ENCODE peak calls at places on chromosome 10, in seven cellular contexts. Q is sigmoid colon, S is adrenal gland, P is body of pancreas, M is transverse colon, V is endothelial cell of umbilical vein, C is A549. W is an unnamed sample.

GRCh38 chr10:88008866-88009470 is 145.5 kb downstream of the PTEN start:
- DNase-seq in Q (no peak), C (peak), M (no peak), P (no peak), V (no peak), S (no peak), W (no peak)

GRCh38 chr10:54262726-54263125 is 538.3 kb downstream of the PCDH15 start:
- DNase-seq in M (no peak), S (no peak), V (no peak), Q (no peak), C (no peak), P (no peak), W (no peak)

GRCh38 chr10:17737021-17737965 is 14.7 kb upstream of the TMEM236 start:
- DNase-seq in Q (no peak), M (no peak), C (peak), P (peak), S (no peak), V (peak), W (no peak)

GRCh38 chr10:61904711-61905445 is 3.4 kb downstream of the ARID5B start:
- DNase-seq in C (peak), Q (no peak), V (peak), M (peak), S (peak), P (peak), W (no peak)

GRCh38 chr10:121774813-121775212 is 153.0 kb downstream of the ATE1 start:
- DNase-seq in V (no peak), S (no peak), Q (no peak), C (no peak), M (no peak), P (no peak), W (no peak)

GRCh38 chr10:112851582-112851981 is 98.5 kb upstream of the TCF7L2 start:
- DNase-seq in S (no peak), M (peak), V (no peak), C (no peak), Q (no peak), P (no peak), W (no peak)

GRCh38 chr10:78212786-78213175 is 179.1 kb downstream of the RPS24 start:
- DNase-seq in M (no peak), P (no peak), Q (no peak), S (no peak), V (no peak), C (no peak), W (no peak)

GRCh38 chr10:22648547-22648961 is 65.8 kb downstream of the PIP4K2A start:
- DNase-seq in Q (no peak), S (no peak), M (no peak), V (peak), P (no peak), C (no peak), W (no peak)

GRCh38 chr10:124220971-124221355 is 127.6 kb upstream of the CHST15 start:
- DNase-seq in P (no peak), C (no peak), Q (no peak), M (no peak), V (no peak), S (no peak), W (no peak)

GRCh38 chr10:13113544-13113943 is 13.6 kb downstream of the OPTN start:
- DNase-seq in P (no peak), C (no peak), Q (no peak), V (no peak), S (no peak), M (no peak), W (no peak)

GRCh38 chr10:117360994-117361667 is 14.1 kb downstream of the PDZD8 start:
- DNase-seq in P (no peak), S (no peak), Q (no peak), C (no peak), M (no peak), V (peak), W (no peak)

GRCh38 chr10:60878224-60878623 is 65.8 kb downstream of the RHOBTB1 start:
- DNase-seq in P (no peak), M (no peak), Q (no peak), S (no peak), V (no peak), C (no peak), W (no peak)

GRCh38 chr10:96420610-96421009 is 61.8 kb upstream of the OPALIN start:
- DNase-seq in V (no peak), C (no peak), M (no peak), Q (no peak), S (no peak), P (no peak), W (peak)

GRCh38 chr10:4372601-4373000 is 453.4 kb upstream of the AKR1E2 start:
- DNase-seq in P (no peak), V (peak), C (no peak), Q (no peak), S (no peak), M (no peak), W (no peak)

DNA sequence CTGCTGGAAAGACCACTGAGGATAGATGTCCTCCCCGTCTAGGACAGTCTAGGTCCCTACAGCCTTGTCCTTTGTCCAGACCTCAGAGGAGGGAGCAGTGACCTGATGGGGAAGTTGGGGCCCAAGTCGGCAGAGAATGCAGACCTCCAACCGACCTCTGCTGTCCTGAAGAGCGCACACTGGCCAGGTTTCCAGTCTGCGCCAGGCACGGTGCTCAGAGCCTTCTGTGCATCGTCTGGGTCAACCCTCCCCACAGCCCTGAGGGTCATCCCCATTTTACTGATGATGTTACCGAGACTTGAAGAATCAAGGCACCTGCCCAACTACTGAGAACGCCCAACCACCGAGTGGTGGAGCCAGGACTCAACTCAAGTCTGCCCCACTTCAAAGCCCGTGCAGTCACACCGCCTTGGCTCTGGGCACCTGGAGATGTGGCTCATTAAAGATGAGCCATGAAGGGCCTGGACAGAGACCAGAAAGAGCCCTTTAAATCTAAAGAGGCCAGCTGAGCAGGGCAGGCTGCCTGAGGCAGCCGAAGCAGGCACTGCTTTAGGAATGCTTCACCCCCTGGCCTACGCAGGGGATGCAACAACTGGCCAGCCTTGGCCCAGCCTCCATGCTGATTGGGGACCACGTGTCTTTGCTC is 4.4 kb downstream of the ITPRIP start:
- DNase-seq in V (no peak), Q (peak), P (no peak), S (no peak), M (no peak), C (no peak), W (no peak)
- H3K4me3 ChIP-seq in V (no peak), Q (no peak), P (no peak), S (no peak), M (no peak), C (no peak), W (no peak)

GRCh38 chr10:132173185-132173584 is 13.6 kb upstream of the DPYSL4 start:
- DNase-seq in V (no peak), C (no peak), S (no peak), Q (no peak), M (no peak), P (no peak), W (no peak)

GRCh38 chr10:132172091-132173066 is 14.4 kb upstream of the DPYSL4 start:
- DNase-seq in S (no peak), Q (no peak), M (no peak), P (no peak), V (no peak), C (no peak), W (no peak)

GRCh38 chr10:132175401-132175800 is 11.3 kb upstream of the DPYSL4 start:
- DNase-seq in V (no peak), S (no peak), M (no peak), C (no peak), P (no peak), Q (no peak), W (no peak)

GRCh38 chr10:132175907-132176581 is 10.7 kb upstream of the DPYSL4 start:
- DNase-seq in S (no peak), M (no peak), P (no peak), V (peak), Q (no peak), C (no peak), W (no peak)

DNA sequence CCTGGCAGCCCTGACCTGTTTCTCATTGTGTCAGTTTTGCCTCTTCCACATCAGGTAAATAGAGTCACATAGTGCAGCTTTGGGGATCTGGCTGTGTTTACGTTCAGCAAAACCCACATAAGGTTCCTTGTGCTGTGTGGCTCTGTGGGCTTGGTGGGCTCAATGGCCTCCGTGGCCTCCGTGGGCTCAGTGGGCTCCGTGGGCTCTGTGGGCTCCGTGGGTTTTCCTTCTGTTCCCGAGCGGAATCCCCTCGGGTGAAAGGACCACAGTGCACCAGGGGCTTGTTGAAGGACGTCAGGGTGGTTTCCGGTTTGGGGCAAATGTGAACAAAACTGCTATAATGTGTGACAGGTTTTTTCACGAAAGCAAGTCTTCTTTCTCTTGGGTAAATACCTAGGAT is 12.5 kb upstream of the DPYSL4 start:
- DNase-seq in V (no peak), C (no peak), Q (no peak), S (no peak), M (no peak), P (no peak), W (no peak)
- H3K27ac ChIP-seq in V (no peak), C (no peak), Q (no peak), S (no peak), M (no peak), P (no peak), W (no peak)

DNA sequence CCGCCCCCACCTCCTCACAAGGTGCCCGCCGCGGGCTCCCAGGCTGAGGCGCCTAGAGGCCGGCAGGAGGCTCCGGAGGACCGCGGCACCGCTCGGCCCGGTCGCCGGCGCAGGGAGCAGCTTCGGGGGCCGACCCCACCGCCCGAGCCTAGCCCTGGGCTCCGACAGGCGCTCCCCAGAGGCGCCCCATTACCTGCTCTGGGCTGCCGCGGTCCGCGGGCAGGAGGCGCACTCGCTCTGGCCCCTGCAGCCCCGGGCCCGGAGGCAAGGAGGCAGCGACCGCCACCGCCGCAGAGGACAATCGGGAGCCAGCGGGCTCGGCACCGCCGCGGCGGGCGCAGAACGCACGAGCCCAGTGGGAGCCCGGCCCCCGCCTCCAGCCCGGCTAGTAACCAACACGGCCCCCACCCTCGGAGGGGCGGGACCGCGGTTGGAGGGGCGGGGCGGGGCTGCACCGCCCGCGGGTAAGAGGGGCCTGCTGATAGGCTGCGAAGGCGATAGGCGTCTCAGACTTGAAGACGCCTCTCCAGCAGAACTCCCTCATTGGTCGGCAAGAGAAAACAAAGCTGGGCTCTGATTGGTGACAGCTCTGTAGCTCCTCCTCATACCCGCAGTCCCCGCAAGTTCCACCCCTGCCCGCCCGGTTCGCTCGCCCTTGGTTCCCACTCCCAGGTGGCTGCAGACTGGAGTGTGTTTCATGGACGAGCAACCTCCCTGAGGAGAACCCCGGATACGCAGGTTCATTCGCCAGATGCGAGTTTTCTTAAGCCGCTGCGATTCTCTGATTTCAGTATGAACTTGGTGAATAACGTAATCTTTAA is at the start of gene MPP7:
- DNase-seq in Q (peak), M (peak), S (peak), P (peak), V (peak), C (peak), W (peak)
- TF ChIP-seq POLR2A in Q (no peak), M (peak), S (peak), P (peak), V (no peak), C (no peak), W (no peak)

GRCh38 chr10:133311570-133311969 is 2.9 kb downstream of the ZNF511 start:
- DNase-seq in V (no peak), P (no peak), Q (no peak), S (peak), M (no peak), C (no peak), W (no peak)

GRCh38 chr10:133312016-133312768 is 3.5 kb downstream of the ZNF511 start:
- DNase-seq in M (no peak), P (no peak), S (no peak), V (no peak), Q (no peak), C (no peak), W (no peak)

GRCh38 chr10:133310399-133310755 is 1.7 kb downstream of the ZNF511 start:
- DNase-seq in V (no peak), C (no peak), P (no peak), Q (no peak), S (peak), M (no peak), W (no peak)

GRCh38 chr10:133309720-133310398 is 1.1 kb downstream of the ZNF511 start:
- DNase-seq in M (peak), S (peak), C (no peak), V (no peak), Q (no peak), P (peak), W (no peak)

GRCh38 chr10:133310789-133311188 is 2.1 kb downstream of the ZNF511 start:
- DNase-seq in C (no peak), V (no peak), M (no peak), S (no peak), Q (no peak), P (no peak), W (no peak)
- H3K4me3 ChIP-seq in C (no peak), V (no peak), M (no peak), S (no peak), Q (no peak), P (no peak), W (no peak)

GRCh38 chr10:119270893-119271361 is 63.6 kb downstream of the GRK5 start:
- DNase-seq in C (peak), Q (no peak), P (peak), S (peak), V (no peak), M (peak), W (no peak)
- H3K27ac ChIP-seq in C (peak), Q (peak), P (peak), S (peak), V (peak), M (peak), W (peak)

GRCh38 chr10:72323108-72323932 is 31.4 kb downstream of the DNAJB12 start:
- DNase-seq in V (no peak), M (no peak), C (no peak), S (peak), P (no peak), Q (no peak), W (no peak)

GRCh38 chr10:72320676-72321247 is 34.0 kb downstream of the DNAJB12 start:
- DNase-seq in Q (peak), V (peak), P (peak), S (peak), M (peak), C (peak), W (no peak)

GRCh38 chr10:72321248-72322029 is 33.3 kb downstream of the DNAJB12 start:
- DNase-seq in P (peak), C (no peak), V (no peak), S (peak), M (no peak), Q (no peak), W (no peak)

GRCh38 chr10:72322030-72322279 is 32.8 kb downstream of the DNAJB12 start:
- DNase-seq in Q (no peak), C (no peak), V (no peak), P (no peak), S (peak), M (no peak), W (no peak)

DNA sequence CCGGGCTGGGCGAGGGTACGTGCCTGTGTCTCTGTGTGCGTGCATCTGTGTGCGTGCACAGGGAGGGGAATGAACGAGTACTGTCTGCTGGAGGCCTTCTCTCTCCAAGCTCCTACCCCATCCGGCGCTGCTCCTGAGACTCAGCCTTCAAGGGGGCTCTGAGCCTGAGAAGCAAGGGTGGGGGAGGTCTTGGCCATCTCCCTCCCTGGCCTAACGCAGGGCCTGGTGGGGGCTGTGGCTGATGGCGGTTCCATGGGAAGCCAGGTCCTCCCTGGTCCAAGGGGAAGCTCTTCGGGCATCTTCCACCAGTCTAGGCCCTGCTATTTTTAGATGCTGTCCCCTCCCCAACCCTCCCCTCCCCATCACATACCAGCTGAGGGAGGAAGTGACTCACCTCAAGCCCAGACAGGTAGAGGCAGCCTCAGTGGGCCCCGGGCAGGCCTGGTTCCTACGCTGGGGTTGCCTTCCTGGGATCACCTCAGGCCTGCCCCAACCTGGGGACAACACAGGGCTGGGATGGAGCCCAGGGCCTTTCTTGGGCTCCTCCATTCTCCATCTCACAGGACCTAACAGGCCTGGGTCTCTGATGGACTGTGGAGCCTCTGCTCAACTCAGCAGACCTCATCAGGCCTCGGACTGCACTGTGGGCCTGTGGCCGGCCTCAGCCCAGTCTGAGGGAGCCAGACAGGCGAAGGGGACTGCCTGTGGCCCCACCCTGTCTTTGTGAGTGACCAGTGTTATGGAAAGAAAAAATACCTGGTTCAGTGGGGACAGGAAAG is 32.2 kb downstream of the DNAJB12 start:
- DNase-seq in P (no peak), M (no peak), Q (no peak), V (peak), C (no peak), S (no peak), W (no peak)
- TF ChIP-seq POLR2A in P (no peak), M (no peak), Q (no peak), V (no peak), C (no peak), S (no peak), W (no peak)

GRCh38 chr10:70671619-70672164 is 614 bp upstream of the ADAMTS14 start:
- DNase-seq in V (no peak), M (no peak), Q (no peak), S (no peak), P (no peak), C (no peak), W (no peak)
- H3K4me3 ChIP-seq in V (no peak), M (peak), Q (peak), S (peak), P (no peak), C (peak), W (peak)